ENCODE peak calls at places on chromosomes 4 and X, in six cellular contexts. One of them, this sample, is unnamed.

GRCh38 chr4:13399257-13399656 is 84.9 kb downstream of the RAB28 start:
- DNase-seq in OCI-LY7: no peak
- DNase-seq in upper lobe of right lung: no peak
- DNase-seq in cardiac fibroblast: peak
- DNase-seq in AG04450: no peak
- DNase-seq in psoas muscle: no peak
- DNase-seq in this sample: no peak

GRCh38 chrX:489805-490204 is 103.1 kb upstream of the PPP2R3B start:
- DNase-seq in OCI-LY7: no peak
- DNase-seq in AG04450: no peak
- DNase-seq in upper lobe of right lung: peak
- DNase-seq in cardiac fibroblast: no peak
- DNase-seq in psoas muscle: no peak
- DNase-seq in this sample: no peak

GRCh38 chrX:39955621-39956020 is 142.1 kb downstream of the BCOR start:
- DNase-seq in OCI-LY7: peak
- DNase-seq in cardiac fibroblast: no peak
- DNase-seq in AG04450: no peak
- DNase-seq in psoas muscle: no peak
- DNase-seq in upper lobe of right lung: no peak
- DNase-seq in this sample: no peak

GRCh38 chr4:27215421-27215820 is 354.8 kb downstream of the STIM2 start:
- DNase-seq in AG04450: no peak
- DNase-seq in OCI-LY7: no peak
- DNase-seq in psoas muscle: no peak
- DNase-seq in cardiac fibroblast: no peak
- DNase-seq in upper lobe of right lung: no peak
- DNase-seq in this sample: no peak

GRCh38 chr4:149884046-149884445 is 68.4 kb upstream of the IQCM start:
- DNase-seq in upper lobe of right lung: no peak
- DNase-seq in AG04450: no peak
- DNase-seq in psoas muscle: no peak
- DNase-seq in cardiac fibroblast: peak
- DNase-seq in OCI-LY7: no peak
- DNase-seq in this sample: peak

GRCh38 chrX:45849261-45849660 is 648.6 kb upstream of the DIPK2B start:
- DNase-seq in psoas muscle: no peak
- DNase-seq in OCI-LY7: no peak
- DNase-seq in cardiac fibroblast: peak
- DNase-seq in AG04450: peak
- DNase-seq in upper lobe of right lung: no peak
- DNase-seq in this sample: peak

GRCh38 chr4:165692082-165692481 is 181.0 kb upstream of the TLL1 start:
- DNase-seq in psoas muscle: no peak
- DNase-seq in OCI-LY7: no peak
- DNase-seq in upper lobe of right lung: no peak
- DNase-seq in cardiac fibroblast: no peak
- DNase-seq in AG04450: no peak
- DNase-seq in this sample: no peak

GRCh38 chrX:16918979-16919378 is 27.5 kb upstream of the REPS2 start:
- DNase-seq in OCI-LY7: no peak
- DNase-seq in upper lobe of right lung: no peak
- DNase-seq in cardiac fibroblast: no peak
- DNase-seq in psoas muscle: no peak
- DNase-seq in AG04450: no peak
- DNase-seq in this sample: no peak

GRCh38 chrX:9912341-9912740 is 54.8 kb upstream of the CLDN34 start:
- DNase-seq in cardiac fibroblast: peak
- DNase-seq in upper lobe of right lung: no peak
- DNase-seq in OCI-LY7: no peak
- DNase-seq in psoas muscle: no peak
- DNase-seq in AG04450: no peak
- DNase-seq in this sample: no peak

GRCh38 chrX:23803931-23804381 is 21.0 kb downstream of the SAT1 start:
- DNase-seq in upper lobe of right lung: no peak
- DNase-seq in cardiac fibroblast: peak
- DNase-seq in psoas muscle: no peak
- DNase-seq in OCI-LY7: no peak
- DNase-seq in AG04450: no peak
- DNase-seq in this sample: no peak

GRCh38 chr4:14816592-14817273 is 185.5 kb upstream of the CPEB2 start:
- DNase-seq in psoas muscle: no peak
- DNase-seq in AG04450: no peak
- DNase-seq in upper lobe of right lung: no peak
- DNase-seq in cardiac fibroblast: no peak
- DNase-seq in OCI-LY7: no peak
- DNase-seq in this sample: no peak

GRCh38 chr4:56681158-56681848 is at the start of gene HOPX:
- DNase-seq in AG04450: no peak
- DNase-seq in psoas muscle: no peak
- DNase-seq in OCI-LY7: no peak
- DNase-seq in upper lobe of right lung: peak
- DNase-seq in cardiac fibroblast: peak
- DNase-seq in this sample: no peak

GRCh38 chrX:15977644-15978043 is 123.0 kb upstream of the AP1S2 start:
- DNase-seq in OCI-LY7: no peak
- DNase-seq in cardiac fibroblast: no peak
- DNase-seq in upper lobe of right lung: no peak
- DNase-seq in AG04450: no peak
- DNase-seq in psoas muscle: no peak
- DNase-seq in this sample: no peak

GRCh38 chr4:20192754-20193521 is 58.8 kb upstream of the SLIT2 start:
- DNase-seq in cardiac fibroblast: peak
- DNase-seq in psoas muscle: no peak
- DNase-seq in upper lobe of right lung: no peak
- DNase-seq in OCI-LY7: no peak
- DNase-seq in AG04450: no peak
- DNase-seq in this sample: no peak

GRCh38 chr4:5656415-5656814 is 51.9 kb downstream of the EVC2 start:
- DNase-seq in AG04450: no peak
- DNase-seq in OCI-LY7: no peak
- DNase-seq in upper lobe of right lung: no peak
- DNase-seq in cardiac fibroblast: peak
- DNase-seq in psoas muscle: no peak
- DNase-seq in this sample: no peak

GRCh38 chr4:105551968-105552746 is at the start of gene ARHGEF38:
- DNase-seq in cardiac fibroblast: no peak
- DNase-seq in upper lobe of right lung: peak
- DNase-seq in psoas muscle: no peak
- DNase-seq in OCI-LY7: no peak
- DNase-seq in AG04450: no peak
- DNase-seq in this sample: no peak

GRCh38 chr4:108834787-108835384 is 72.0 kb upstream of the ETNPPL start:
- DNase-seq in AG04450: peak
- DNase-seq in OCI-LY7: peak
- DNase-seq in cardiac fibroblast: peak
- DNase-seq in psoas muscle: no peak
- DNase-seq in upper lobe of right lung: no peak
- DNase-seq in this sample: no peak

GRCh38 chr4:38753021-38753806 is 29.6 kb downstream of the TLR10 start:
- DNase-seq in AG04450: peak
- DNase-seq in psoas muscle: peak
- DNase-seq in upper lobe of right lung: peak
- DNase-seq in OCI-LY7: no peak
- DNase-seq in cardiac fibroblast: peak
- DNase-seq in this sample: peak

GRCh38 chr4:7426525-7427171 is 8.1 kb downstream of the PSAPL1 start:
- DNase-seq in cardiac fibroblast: no peak
- DNase-seq in upper lobe of right lung: peak
- DNase-seq in psoas muscle: peak
- DNase-seq in OCI-LY7: no peak
- DNase-seq in AG04450: no peak
- DNase-seq in this sample: no peak

GRCh38 chr4:14168919-14169318 is 541.4 kb upstream of the BOD1L1 start:
- DNase-seq in upper lobe of right lung: no peak
- DNase-seq in OCI-LY7: no peak
- DNase-seq in cardiac fibroblast: peak
- DNase-seq in psoas muscle: no peak
- DNase-seq in AG04450: peak
- DNase-seq in this sample: peak

GRCh38 chr4:54954656-54955388 is 170.6 kb downstream of the KDR start:
- DNase-seq in AG04450: no peak
- DNase-seq in cardiac fibroblast: peak
- DNase-seq in upper lobe of right lung: no peak
- DNase-seq in OCI-LY7: no peak
- DNase-seq in psoas muscle: no peak
- DNase-seq in this sample: no peak

GRCh38 chr4:130127297-130127696 is 1031.3 kb downstream of the C4orf33 start:
- DNase-seq in OCI-LY7: no peak
- DNase-seq in cardiac fibroblast: no peak
- DNase-seq in AG04450: no peak
- DNase-seq in upper lobe of right lung: no peak
- DNase-seq in psoas muscle: no peak
- DNase-seq in this sample: no peak

GRCh38 chr4:1008840-1009646 is 2.4 kb upstream of the FGFRL1 start:
- DNase-seq in AG04450: no peak
- DNase-seq in upper lobe of right lung: peak
- DNase-seq in psoas muscle: peak
- DNase-seq in cardiac fibroblast: no peak
- DNase-seq in OCI-LY7: peak
- DNase-seq in this sample: no peak

GRCh38 chrX:36642052-36642451 is 366.1 kb upstream of the FAM47C start:
- DNase-seq in AG04450: no peak
- DNase-seq in psoas muscle: no peak
- DNase-seq in OCI-LY7: no peak
- DNase-seq in cardiac fibroblast: no peak
- DNase-seq in upper lobe of right lung: no peak
- DNase-seq in this sample: no peak

DNA sequence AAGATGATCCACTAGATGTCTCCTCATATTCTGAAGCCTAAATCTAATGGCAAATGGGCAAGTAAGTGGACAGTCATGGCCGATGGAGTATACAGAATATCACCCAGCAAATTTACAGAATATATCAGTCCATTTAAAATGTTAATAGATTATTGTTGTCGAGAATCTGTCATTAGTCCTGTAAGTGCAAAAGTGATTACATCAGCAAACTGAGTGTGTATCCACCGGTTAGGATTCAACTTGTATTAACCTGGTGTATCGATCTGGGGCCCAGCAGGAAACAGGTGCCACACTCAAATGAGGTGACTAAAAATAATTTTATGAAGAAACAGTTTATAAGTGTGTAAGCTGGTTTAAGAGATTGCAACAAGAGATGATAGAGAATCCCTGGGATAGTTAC is 367.9 kb upstream of the FAM47C start:
- DNase-seq in psoas muscle: no peak
- DNase-seq in cardiac fibroblast: no peak
- DNase-seq in upper lobe of right lung: no peak
- DNase-seq in AG04450: no peak
- DNase-seq in OCI-LY7: no peak
- DNase-seq in this sample: no peak
- TF ChIP-seq CTCF in psoas muscle: no peak
- TF ChIP-seq CTCF in cardiac fibroblast: no peak
- TF ChIP-seq CTCF in upper lobe of right lung: no peak
- TF ChIP-seq CTCF in AG04450: no peak
- TF ChIP-seq CTCF in OCI-LY7: no peak
- TF ChIP-seq CTCF in this sample: no peak

DNA sequence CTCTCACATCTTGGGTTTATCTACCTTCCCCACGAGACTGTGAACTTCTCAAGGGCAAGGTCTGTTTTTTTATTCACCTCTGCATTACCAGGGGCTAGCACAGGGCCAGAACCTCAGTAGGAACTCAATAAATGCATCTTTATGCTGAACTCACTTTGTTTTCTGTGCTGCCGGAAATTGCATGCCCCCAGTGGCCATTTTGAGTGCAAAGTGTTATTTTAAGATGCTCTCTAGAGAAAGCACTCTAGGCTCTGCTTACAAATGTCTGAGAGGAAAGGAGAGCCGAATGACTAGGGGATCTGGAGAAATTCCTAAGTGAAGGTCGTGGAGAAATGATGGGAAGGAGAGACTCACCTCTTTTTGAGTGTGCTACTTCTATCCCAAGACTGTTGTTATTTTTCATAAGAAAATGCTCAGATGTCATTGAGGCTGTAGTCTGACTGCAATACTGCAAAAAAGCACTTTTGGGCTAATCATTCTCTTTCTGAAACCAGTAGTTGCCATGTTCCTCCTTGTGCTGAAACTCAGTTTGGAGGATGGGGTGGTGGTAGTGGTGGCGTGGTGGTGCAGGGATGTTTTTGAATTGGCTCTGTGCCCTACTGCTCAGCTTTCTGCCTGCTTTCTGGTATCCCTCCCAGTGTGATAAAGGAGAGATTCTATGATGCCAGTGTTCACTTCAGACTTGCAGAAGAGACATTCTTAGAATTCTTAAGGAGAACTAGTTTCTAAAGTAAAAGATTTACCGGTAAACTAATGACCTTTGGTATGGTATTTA is 41.3 kb downstream of the DOCK11 start:
- DNase-seq in psoas muscle: no peak
- DNase-seq in cardiac fibroblast: peak
- DNase-seq in OCI-LY7: peak
- DNase-seq in upper lobe of right lung: no peak
- DNase-seq in AG04450: no peak
- DNase-seq in this sample: no peak
- TF ChIP-seq CTCF in psoas muscle: no peak
- TF ChIP-seq CTCF in cardiac fibroblast: peak
- TF ChIP-seq CTCF in OCI-LY7: peak
- TF ChIP-seq CTCF in upper lobe of right lung: peak
- TF ChIP-seq CTCF in AG04450: peak
- TF ChIP-seq CTCF in this sample: peak

DNA sequence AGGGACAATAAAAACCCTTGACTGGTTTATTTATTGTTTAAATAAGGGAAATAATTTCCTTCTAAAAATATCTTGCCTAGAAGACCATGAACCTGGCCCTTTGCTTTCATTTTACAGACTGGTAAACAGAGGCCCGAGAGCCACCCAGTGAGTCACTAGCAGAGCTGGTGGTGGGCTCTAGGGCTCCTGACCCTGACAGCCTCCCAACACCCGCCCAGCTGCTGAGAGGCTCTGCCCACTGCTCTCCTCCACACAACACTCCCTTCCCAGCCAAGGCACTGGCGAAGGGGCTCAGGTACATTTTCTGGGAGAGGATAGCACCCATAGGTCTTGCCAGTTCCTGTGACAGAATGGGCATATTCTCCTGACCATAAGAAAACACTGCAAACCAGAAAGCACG is 18.1 kb upstream of the PPEF2 start:
- DNase-seq in cardiac fibroblast: no peak
- DNase-seq in OCI-LY7: no peak
- DNase-seq in upper lobe of right lung: no peak
- DNase-seq in AG04450: no peak
- DNase-seq in psoas muscle: no peak
- DNase-seq in this sample: no peak
- TF ChIP-seq CTCF in cardiac fibroblast: no peak
- TF ChIP-seq CTCF in OCI-LY7: no peak
- TF ChIP-seq CTCF in upper lobe of right lung: no peak
- TF ChIP-seq CTCF in AG04450: no peak
- TF ChIP-seq CTCF in psoas muscle: no peak
- TF ChIP-seq CTCF in this sample: no peak

GRCh38 chr4:136687596-136687995 is 844.7 kb downstream of the PCDH18 start:
- DNase-seq in psoas muscle: no peak
- DNase-seq in AG04450: no peak
- DNase-seq in upper lobe of right lung: no peak
- DNase-seq in cardiac fibroblast: no peak
- DNase-seq in OCI-LY7: no peak
- DNase-seq in this sample: no peak

GRCh38 chr4:136690363-136690762 is 841.9 kb downstream of the PCDH18 start:
- DNase-seq in cardiac fibroblast: no peak
- DNase-seq in OCI-LY7: no peak
- DNase-seq in upper lobe of right lung: no peak
- DNase-seq in psoas muscle: no peak
- DNase-seq in AG04450: no peak
- DNase-seq in this sample: no peak

GRCh38 chr4:136691607-136692006 is 840.7 kb downstream of the PCDH18 start:
- DNase-seq in OCI-LY7: no peak
- DNase-seq in AG04450: no peak
- DNase-seq in upper lobe of right lung: no peak
- DNase-seq in psoas muscle: no peak
- DNase-seq in cardiac fibroblast: no peak
- DNase-seq in this sample: no peak

GRCh38 chr4:136687118-136687517 is 845.2 kb downstream of the PCDH18 start:
- DNase-seq in AG04450: no peak
- DNase-seq in OCI-LY7: no peak
- DNase-seq in cardiac fibroblast: peak
- DNase-seq in psoas muscle: no peak
- DNase-seq in upper lobe of right lung: no peak
- DNase-seq in this sample: no peak
- TF ChIP-seq CTCF in AG04450: peak
- TF ChIP-seq CTCF in OCI-LY7: no peak
- TF ChIP-seq CTCF in cardiac fibroblast: peak
- TF ChIP-seq CTCF in psoas muscle: no peak
- TF ChIP-seq CTCF in upper lobe of right lung: no peak
- TF ChIP-seq CTCF in this sample: peak

This sample was measured in AG09319.